ENCODE peak calls at places on chromosomes 13 and 19, in seven cellular contexts. One of them, this sample, is unnamed. For H3K4me1, the result is how much of the 10 kb centered on the place peaks cover.

GRCh38 chr19:57560049-57560491 is 407 bp upstream of the ZNF550 start:
- DNase-seq in colonic mucosa: no peak
- DNase-seq in stomach: no peak
- DNase-seq in CD8-positive, alpha-beta T cell: no peak
- DNase-seq in right atrium auricular region: no peak
- DNase-seq in fibroblast of lung: peak
- DNase-seq in GM23338: no peak
- DNase-seq in this sample: no peak

GRCh38 chr19:58033741-58034475 is at the start of gene ZSCAN1:
- DNase-seq in fibroblast of lung: peak
- DNase-seq in colonic mucosa: peak
- DNase-seq in right atrium auricular region: peak
- DNase-seq in GM23338: peak
- DNase-seq in CD8-positive, alpha-beta T cell: peak
- DNase-seq in stomach: peak
- DNase-seq in this sample: no peak

GRCh38 chr19:49553451-49554271 is 25.9 kb downstream of the RCN3 start:
- DNase-seq in GM23338: no peak
- DNase-seq in right atrium auricular region: no peak
- DNase-seq in fibroblast of lung: no peak
- DNase-seq in colonic mucosa: peak
- DNase-seq in CD8-positive, alpha-beta T cell: no peak
- DNase-seq in stomach: peak
- DNase-seq in this sample: no peak

GRCh38 chr19:50708179-50708879 is 11.3 kb downstream of the SHANK1 start:
- DNase-seq in right atrium auricular region: no peak
- DNase-seq in GM23338: no peak
- DNase-seq in CD8-positive, alpha-beta T cell: no peak
- DNase-seq in fibroblast of lung: no peak
- DNase-seq in stomach: no peak
- DNase-seq in colonic mucosa: no peak
- DNase-seq in this sample: no peak

GRCh38 chr13:114115191-114115671 is 17.2 kb downstream of the RASA3 start:
- DNase-seq in fibroblast of lung: peak
- DNase-seq in colonic mucosa: peak
- DNase-seq in GM23338: no peak
- DNase-seq in CD8-positive, alpha-beta T cell: no peak
- DNase-seq in stomach: peak
- DNase-seq in right atrium auricular region: peak
- DNase-seq in this sample: peak

GRCh38 chr13:76799696-76800095 is 86.5 kb downstream of the KCTD12 start:
- DNase-seq in GM23338: no peak
- DNase-seq in colonic mucosa: no peak
- DNase-seq in CD8-positive, alpha-beta T cell: no peak
- DNase-seq in stomach: no peak
- DNase-seq in right atrium auricular region: no peak
- DNase-seq in fibroblast of lung: no peak
- DNase-seq in this sample: no peak

GRCh38 chr19:32676186-32676894 is 692 bp downstream of the RGS9BP start:
- DNase-seq in CD8-positive, alpha-beta T cell: no peak
- DNase-seq in fibroblast of lung: no peak
- DNase-seq in stomach: peak
- DNase-seq in colonic mucosa: no peak
- DNase-seq in right atrium auricular region: no peak
- DNase-seq in GM23338: peak
- DNase-seq in this sample: no peak

GRCh38 chr13:73138276-73138950 is 79.6 kb downstream of the KLF5 start:
- DNase-seq in CD8-positive, alpha-beta T cell: no peak
- DNase-seq in right atrium auricular region: no peak
- DNase-seq in fibroblast of lung: peak
- DNase-seq in colonic mucosa: no peak
- DNase-seq in stomach: peak
- DNase-seq in GM23338: peak
- DNase-seq in this sample: no peak

GRCh38 chr13:78325585-78325984 is 277.8 kb downstream of the POU4F1 start:
- DNase-seq in CD8-positive, alpha-beta T cell: no peak
- DNase-seq in colonic mucosa: no peak
- DNase-seq in fibroblast of lung: no peak
- DNase-seq in GM23338: no peak
- DNase-seq in stomach: no peak
- DNase-seq in right atrium auricular region: no peak
- DNase-seq in this sample: no peak

GRCh38 chr19:53882391-53883050 is 524 bp downstream of the PRKCG start:
- DNase-seq in CD8-positive, alpha-beta T cell: no peak
- DNase-seq in fibroblast of lung: no peak
- DNase-seq in GM23338: peak
- DNase-seq in right atrium auricular region: no peak
- DNase-seq in colonic mucosa: no peak
- DNase-seq in stomach: no peak
- DNase-seq in this sample: no peak

GRCh38 chr19:3061214-3062161 is 807 bp downstream of the TLE5 start:
- DNase-seq in GM23338: no peak
- DNase-seq in right atrium auricular region: no peak
- DNase-seq in CD8-positive, alpha-beta T cell: peak
- DNase-seq in fibroblast of lung: peak
- DNase-seq in stomach: peak
- DNase-seq in colonic mucosa: peak
- DNase-seq in this sample: no peak

GRCh38 chr13:93767231-93767916 is 540.8 kb downstream of the GPC6 start:
- DNase-seq in colonic mucosa: no peak
- DNase-seq in CD8-positive, alpha-beta T cell: no peak
- DNase-seq in right atrium auricular region: no peak
- DNase-seq in GM23338: no peak
- DNase-seq in fibroblast of lung: no peak
- DNase-seq in stomach: no peak
- DNase-seq in this sample: no peak

GRCh38 chr19:51166846-51167490 is 24.9 kb downstream of the SIGLEC7 start:
- DNase-seq in right atrium auricular region: no peak
- DNase-seq in CD8-positive, alpha-beta T cell: peak
- DNase-seq in fibroblast of lung: no peak
- DNase-seq in colonic mucosa: peak
- DNase-seq in GM23338: no peak
- DNase-seq in stomach: no peak
- DNase-seq in this sample: no peak

GRCh38 chr13:102904408-102904862 is 58.6 kb downstream of the ERCC5 start:
- DNase-seq in right atrium auricular region: no peak
- DNase-seq in stomach: no peak
- DNase-seq in CD8-positive, alpha-beta T cell: no peak
- DNase-seq in colonic mucosa: no peak
- DNase-seq in fibroblast of lung: no peak
- DNase-seq in GM23338: no peak
- DNase-seq in this sample: no peak

GRCh38 chr13:70889163-70889562 is 780.9 kb upstream of the KLHL1 start:
- DNase-seq in CD8-positive, alpha-beta T cell: no peak
- DNase-seq in colonic mucosa: no peak
- DNase-seq in GM23338: no peak
- DNase-seq in fibroblast of lung: no peak
- DNase-seq in right atrium auricular region: no peak
- DNase-seq in stomach: no peak
- DNase-seq in this sample: no peak

GRCh38 chr13:111461445-111462149 is 141.2 kb downstream of the TEX29 start:
- DNase-seq in CD8-positive, alpha-beta T cell: no peak
- DNase-seq in fibroblast of lung: no peak
- DNase-seq in right atrium auricular region: no peak
- DNase-seq in colonic mucosa: no peak
- DNase-seq in stomach: no peak
- DNase-seq in GM23338: no peak
- DNase-seq in this sample: no peak

GRCh38 chr13:63595811-63596210 is 2180.2 kb upstream of the PCDH20 start:
- DNase-seq in right atrium auricular region: no peak
- DNase-seq in GM23338: no peak
- DNase-seq in stomach: no peak
- DNase-seq in fibroblast of lung: no peak
- DNase-seq in colonic mucosa: no peak
- DNase-seq in CD8-positive, alpha-beta T cell: no peak
- DNase-seq in this sample: no peak

GRCh38 chr13:45878966-45879365 is 27.4 kb upstream of the SIAH3 start:
- DNase-seq in stomach: no peak
- DNase-seq in GM23338: no peak
- DNase-seq in CD8-positive, alpha-beta T cell: no peak
- DNase-seq in right atrium auricular region: no peak
- DNase-seq in fibroblast of lung: no peak
- DNase-seq in colonic mucosa: no peak
- DNase-seq in this sample: no peak

GRCh38 chr19:46988614-46989230 is 30.9 kb upstream of the NPAS1 start:
- DNase-seq in fibroblast of lung: no peak
- DNase-seq in GM23338: no peak
- DNase-seq in colonic mucosa: no peak
- DNase-seq in right atrium auricular region: no peak
- DNase-seq in CD8-positive, alpha-beta T cell: no peak
- DNase-seq in stomach: no peak
- DNase-seq in this sample: no peak

GRCh38 chr19:46994141-46994686 is 25.4 kb upstream of the NPAS1 start:
- DNase-seq in stomach: no peak
- DNase-seq in GM23338: no peak
- DNase-seq in colonic mucosa: no peak
- DNase-seq in CD8-positive, alpha-beta T cell: no peak
- DNase-seq in fibroblast of lung: no peak
- DNase-seq in right atrium auricular region: no peak
- DNase-seq in this sample: no peak

GRCh38 chr19:46993622-46994021 is 26.0 kb upstream of the NPAS1 start:
- DNase-seq in fibroblast of lung: no peak
- DNase-seq in stomach: no peak
- DNase-seq in colonic mucosa: no peak
- DNase-seq in right atrium auricular region: no peak
- DNase-seq in CD8-positive, alpha-beta T cell: no peak
- DNase-seq in GM23338: no peak
- DNase-seq in this sample: no peak

GRCh38 chr19:46992699-46993535 is 26.7 kb upstream of the NPAS1 start:
- DNase-seq in fibroblast of lung: no peak
- DNase-seq in CD8-positive, alpha-beta T cell: no peak
- DNase-seq in GM23338: no peak
- DNase-seq in stomach: no peak
- DNase-seq in colonic mucosa: no peak
- DNase-seq in right atrium auricular region: no peak
- DNase-seq in this sample: no peak

DNA sequence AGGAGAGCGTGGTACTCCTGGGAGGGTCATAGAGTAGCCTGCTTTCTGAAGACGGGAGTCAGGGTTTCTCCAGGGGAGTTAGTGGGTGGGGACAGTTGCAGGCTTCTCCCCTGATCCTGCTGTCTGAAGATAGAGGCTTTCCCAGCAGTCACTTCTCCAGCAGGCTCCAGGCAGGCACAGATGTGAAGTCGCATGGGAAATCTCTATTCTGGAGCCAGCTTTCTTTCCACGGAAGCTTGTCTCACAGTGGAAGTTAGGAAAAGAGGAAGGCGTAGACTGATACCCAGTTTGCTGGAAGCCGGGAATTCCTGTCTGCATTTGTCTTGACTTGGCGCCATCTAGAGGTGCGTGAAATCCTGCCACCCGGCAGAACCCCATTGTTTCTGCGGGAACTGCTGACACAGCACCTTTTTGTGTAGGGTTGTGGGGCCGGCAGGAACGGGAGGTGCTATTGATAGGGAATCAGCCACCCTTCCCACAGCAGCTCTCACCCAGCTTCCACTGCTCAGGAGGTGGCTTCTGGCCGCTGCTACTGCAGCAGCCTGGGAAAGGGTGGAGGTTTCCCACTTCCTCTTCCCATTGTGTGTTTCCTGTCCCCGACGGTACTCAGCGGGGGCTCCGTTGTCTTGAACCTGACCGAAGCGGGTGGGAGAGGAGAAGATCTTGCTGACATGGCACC is 28.5 kb upstream of the NPAS1 start:
- DNase-seq in GM23338: peak
- DNase-seq in right atrium auricular region: peak
- DNase-seq in CD8-positive, alpha-beta T cell: peak
- DNase-seq in colonic mucosa: peak
- DNase-seq in fibroblast of lung: peak
- DNase-seq in stomach: peak
- DNase-seq in this sample: no peak
- H3K27ac ChIP-seq in GM23338: peak
- H3K27ac ChIP-seq in right atrium auricular region: peak
- H3K27ac ChIP-seq in CD8-positive, alpha-beta T cell: no peak
- H3K27ac ChIP-seq in colonic mucosa: no peak
- H3K27ac ChIP-seq in fibroblast of lung: peak
- H3K27ac ChIP-seq in stomach: peak
- H3K27ac ChIP-seq in this sample: no peak

DNA sequence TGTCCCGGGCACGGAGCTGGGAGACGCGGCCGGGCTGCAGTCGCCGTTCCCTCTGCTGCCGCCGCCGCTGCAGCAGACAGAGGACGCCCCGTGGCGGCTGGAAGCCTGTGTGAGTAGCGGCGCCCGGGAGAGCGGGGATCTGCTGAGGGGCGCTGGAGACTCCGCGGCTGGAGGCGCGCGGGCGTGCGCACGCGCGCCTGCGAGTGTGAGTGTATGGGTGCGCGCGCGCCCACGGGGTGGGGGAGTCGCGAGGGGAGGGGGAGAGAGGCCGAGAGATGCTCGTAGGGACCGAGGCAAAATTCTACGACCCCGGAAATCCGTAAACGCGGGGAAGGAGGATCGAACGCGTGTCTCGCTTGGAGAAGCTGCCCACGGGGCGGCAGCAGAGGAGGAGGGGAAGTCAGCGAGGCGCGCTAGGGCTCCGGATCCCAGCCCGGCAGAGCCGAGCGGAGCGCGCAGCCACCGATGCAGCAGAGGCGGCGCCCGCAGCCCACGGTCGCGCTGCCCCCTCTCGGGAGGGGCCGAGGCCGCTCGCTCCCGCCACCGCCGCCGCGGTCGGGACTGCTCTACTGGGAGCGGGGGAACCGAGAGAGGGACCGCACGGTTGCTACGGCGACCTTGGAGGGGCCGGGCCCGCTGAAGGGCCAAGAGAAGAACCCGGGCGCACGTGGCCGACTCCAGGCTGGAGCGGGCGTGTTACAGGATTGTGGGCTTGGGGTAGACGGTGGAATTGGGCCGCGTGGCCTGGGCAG is at the start of gene ENOX1:
- DNase-seq in CD8-positive, alpha-beta T cell: no peak
- DNase-seq in colonic mucosa: peak
- DNase-seq in right atrium auricular region: no peak
- DNase-seq in stomach: peak
- DNase-seq in GM23338: peak
- DNase-seq in fibroblast of lung: peak
- DNase-seq in this sample: no peak
- TF ChIP-seq CTCF in CD8-positive, alpha-beta T cell: no peak
- TF ChIP-seq CTCF in colonic mucosa: no peak
- TF ChIP-seq CTCF in right atrium auricular region: no peak
- TF ChIP-seq CTCF in stomach: no peak
- TF ChIP-seq CTCF in GM23338: peak
- TF ChIP-seq CTCF in fibroblast of lung: no peak
- TF ChIP-seq CTCF in this sample: peak

GRCh38 chr19:44746946-44747738 is 1.4 kb upstream of the BCL3 start:
- DNase-seq in colonic mucosa: peak
- DNase-seq in fibroblast of lung: peak
- DNase-seq in stomach: peak
- DNase-seq in GM23338: peak
- DNase-seq in CD8-positive, alpha-beta T cell: peak
- DNase-seq in right atrium auricular region: peak
- DNase-seq in this sample: peak
- H3K4me1 ChIP-seq in colonic mucosa: under half
- H3K4me1 ChIP-seq in fibroblast of lung: under half
- H3K4me1 ChIP-seq in stomach: half or more
- H3K4me1 ChIP-seq in GM23338: under half
- H3K4me1 ChIP-seq in CD8-positive, alpha-beta T cell: under half
- H3K4me1 ChIP-seq in right atrium auricular region: under half
- H3K4me1 ChIP-seq in this sample: under half

DNA sequence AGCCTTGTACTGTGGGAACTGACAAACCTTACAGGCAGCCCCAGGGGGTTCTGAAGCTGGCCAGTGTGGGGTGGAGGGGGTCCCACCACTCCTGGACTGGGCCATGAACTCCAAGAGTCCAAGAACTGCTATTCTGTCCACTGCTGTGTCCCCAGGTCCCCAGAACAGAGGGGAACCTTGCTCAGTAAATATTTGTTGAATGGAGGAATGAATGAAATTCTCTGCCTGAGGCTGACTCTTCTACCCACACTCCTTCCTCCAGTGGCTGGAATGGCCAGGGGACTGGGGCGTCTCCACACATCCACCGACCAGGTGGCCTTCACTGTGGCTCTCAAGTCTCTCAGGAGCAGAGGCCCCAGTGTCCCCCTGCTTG is 11.6 kb downstream of the WIZ start:
- DNase-seq in CD8-positive, alpha-beta T cell: no peak
- DNase-seq in GM23338: no peak
- DNase-seq in stomach: no peak
- DNase-seq in right atrium auricular region: no peak
- DNase-seq in fibroblast of lung: no peak
- DNase-seq in colonic mucosa: no peak
- DNase-seq in this sample: no peak
- H3K27ac ChIP-seq in CD8-positive, alpha-beta T cell: no peak
- H3K27ac ChIP-seq in GM23338: no peak
- H3K27ac ChIP-seq in stomach: peak
- H3K27ac ChIP-seq in right atrium auricular region: no peak
- H3K27ac ChIP-seq in fibroblast of lung: no peak
- H3K27ac ChIP-seq in colonic mucosa: no peak
- H3K27ac ChIP-seq in this sample: no peak

This sample was measured in RWPE2.